ENCODE peak calls at places on chromosome 19, in five cellular contexts. L is stimulated activated CD4-positive, alpha-beta T cell treated with anti-CD3 and anti-CD28 coated beads, Interleukin-2, amount 100 ng/mL, for 48 hours; Q is fibroblast of the aortic adventitia; X is Caki2; B is GDM1. P is an unnamed sample.

GRCh38 chr19:48006762-48007161 is 12.3 kb downstream of the ELSPBP1 start:
- DNase-seq in L (peak; percentile 13), B (no peak), Q (no peak), X (no peak), P (no peak)

GRCh38 chr19:5337126-5337525 is 3.5 kb downstream of the PTPRS start:
- DNase-seq in L (no peak), X (no peak), Q (no peak), B (no peak), P (no peak)

GRCh38 chr19:7191946-7192691 is 102.1 kb downstream of the INSR start:
- DNase-seq in B (no peak), L (no peak), Q (no peak), X (no peak), P (no peak)

GRCh38 chr19:14416743-14417214 is 2.4 kb downstream of the DDX39A start:
- DNase-seq in Q (peak; percentile 41), X (no peak), L (no peak), B (no peak), P (no peak)

GRCh38 chr19:4660181-4660791 is 9.9 kb downstream of the MYDGF start:
- DNase-seq in L (no peak), X (peak; percentile 31), Q (no peak), B (no peak), P (peak; percentile 52)

GRCh38 chr19:5122671-5123409 is 153.9 kb downstream of the KDM4B start:
- DNase-seq in B (no peak), Q (no peak), X (no peak), L (no peak), P (no peak)

GRCh38 chr19:38134538-38135149 is 89.4 kb downstream of the DPF1 start:
- DNase-seq in L (peak; percentile 47), X (peak; percentile 41), Q (peak; percentile 57), B (no peak), P (peak; percentile 64)

GRCh38 chr19:29687244-29687896 is 22.1 kb downstream of the PLEKHF1 start:
- DNase-seq in B (no peak), Q (peak; percentile 99), L (no peak), X (peak; percentile 51), P (no peak)

GRCh38 chr19:18204394-18205179 is 745 bp upstream of the RAB3A start:
- DNase-seq in B (peak; percentile 72), X (no peak), Q (no peak), L (peak; percentile 36), P (peak; percentile 51)

GRCh38 chr19:843180-843835 is 2.5 kb downstream of the PRTN3 start:
- DNase-seq in Q (no peak), L (no peak), B (no peak), X (no peak), P (no peak)

GRCh38 chr19:12580180-12580694 is 29.0 kb upstream of the ZNF564 start:
- DNase-seq in Q (no peak), L (no peak), B (no peak), X (peak; percentile 57), P (no peak)

GRCh38 chr19:16226878-16227836 is 29.4 kb downstream of the AP1M1 start:
- DNase-seq in X (no peak), Q (no peak), L (no peak), B (no peak), P (no peak)

GRCh38 chr19:34324320-34324719 is 40.7 kb upstream of the GPI start:
- DNase-seq in Q (no peak), X (no peak), L (no peak), B (no peak), P (no peak)

P was measured in lung microvascular endothelial cell.